ENCODE peak calls at places on chromosomes 4 and X, in five cellular contexts. C, Z, K, H and E are unnamed samples.

GRCh38 chr4:40280586-40280985 is 54.5 kb upstream of the CHRNA9 start:
- DNase-seq in C (no peak), Z (no peak), K (no peak), H (no peak), E (no peak)

GRCh38 chr4:158094413-158095110 is 78.3 kb downstream of the GASK1B start:
- DNase-seq in C (no peak), Z (no peak), K (peak; percentile 93), H (no peak), E (no peak)

GRCh38 chr4:141635726-141636076 is 682 bp upstream of the IL15 start:
- DNase-seq in C (no peak), Z (no peak), K (no peak), H (no peak), E (no peak)

GRCh38 chr4:3741217-3742011 is 24.8 kb upstream of the ADRA2C start:
- DNase-seq in C (no peak), Z (no peak), K (no peak), H (no peak), E (no peak)

GRCh38 chr4:90099795-90100194 is 27.4 kb upstream of the CCSER1 start:
- DNase-seq in C (no peak), Z (no peak), K (peak; percentile 70), H (no peak), E (no peak)

GRCh38 chr4:103099691-103100392 is at the start of gene BDH2:
- DNase-seq in C (peak; percentile 39), Z (peak; percentile 96), K (peak; percentile 96), H (peak; percentile 11), E (peak; percentile 73)

GRCh38 chr4:385934-386707 is 48.5 kb downstream of the ZNF141 start:
- DNase-seq in C (no peak), Z (no peak), K (no peak), H (no peak), E (no peak)

GRCh38 chr4:8539661-8540060 is 40.5 kb upstream of the GPR78 start:
- DNase-seq in C (no peak), Z (no peak), K (no peak), H (no peak), E (no peak)

GRCh38 chrX:12843668-12844279 is 23.1 kb upstream of the TLR7 start:
- DNase-seq in C (no peak), Z (no peak), K (no peak), H (no peak), E (no peak)

GRCh38 chr4:12545845-12546244 is 938.3 kb downstream of the RAB28 start:
- DNase-seq in C (no peak), Z (no peak), K (no peak), H (no peak), E (no peak)

GRCh38 chrX:136577562-136577961 is 45.5 kb downstream of the VGLL1 start:
- DNase-seq in C (peak; percentile 40), Z (peak; percentile 46), K (peak; percentile 39), H (peak; percentile 38), E (peak; percentile 41)

GRCh38 chr4:165439344-165439743 is 60.5 kb downstream of the CPE start:
- DNase-seq in C (no peak), Z (no peak), K (no peak), H (no peak), E (no peak)

GRCh38 chr4:17811078-17811603 is 362 bp downstream of the NCAPG start:
- DNase-seq in C (peak; percentile 27), Z (no peak), K (peak; percentile 12), H (no peak), E (peak; percentile 41)

GRCh38 chrX:17654116-17654515 is 83.2 kb upstream of the SCML1 start:
- DNase-seq in C (no peak), Z (no peak), K (no peak), H (peak; percentile 17), E (no peak)

GRCh38 chr4:123444298-123444731 is 47.7 kb downstream of the SPRY1 start:
- DNase-seq in C (peak; percentile 59), Z (peak; percentile 55), K (no peak), H (no peak), E (peak; percentile 63)

GRCh38 chrX:49287665-49288064 is 15.8 kb upstream of the GAGE10 start:
- DNase-seq in C (no peak), Z (no peak), K (no peak), H (no peak), E (no peak)

GRCh38 chr4:101527186-101527585 is 179.9 kb upstream of the PPP3CA start:
- DNase-seq in C (no peak), Z (no peak), K (peak; percentile 33), H (peak; percentile 7), E (no peak)

GRCh38 chrX:108795240-108795639 is 58.9 kb upstream of the IRS4 start:
- DNase-seq in C (no peak), Z (no peak), K (no peak), H (no peak), E (no peak)

GRCh38 chr4:144507309-144508101 is 138.5 kb upstream of the HHIP start:
- DNase-seq in C (no peak), Z (no peak), K (peak; percentile 13), H (no peak), E (no peak)

GRCh38 chr4:118920247-118920646 is 31.6 kb downstream of the SYNPO2 start:
- DNase-seq in C (no peak), Z (no peak), K (no peak), H (no peak), E (no peak)

GRCh38 chr4:139691-140090 is 15.4 kb downstream of the ZNF718 start:
- DNase-seq in C (no peak), Z (no peak), K (no peak), H (no peak), E (no peak)

GRCh38 chrX:110131031-110131430 is 128.1 kb downstream of the TMEM164 start:
- DNase-seq in C (no peak), Z (no peak), K (no peak), H (no peak), E (no peak)

GRCh38 chr4:145755802-145756201 is 75.9 kb downstream of the C4orf51 start:
- DNase-seq in C (no peak), Z (no peak), K (no peak), H (no peak), E (no peak)

GRCh38 chr4:73533515-73534422 is 52.2 kb downstream of the AFM start:
- DNase-seq in C (no peak), Z (no peak), K (no peak), H (no peak), E (peak; percentile 24)

GRCh38 chr4:17494258-17494657 is 17.6 kb downstream of the QDPR start:
- DNase-seq in C (no peak), Z (no peak), K (peak; percentile 69), H (no peak), E (no peak)

GRCh38 chr4:115906428-115906827 is 793.0 kb upstream of the NDST4 start:
- DNase-seq in C (no peak), Z (no peak), K (no peak), H (no peak), E (no peak)

GRCh38 chr4:138894688-138895087 is 120.9 kb upstream of the NOCT start:
- DNase-seq in C (no peak), Z (no peak), K (peak; percentile 93), H (no peak), E (no peak)

GRCh38 chrX:113644426-113644825 is 803.8 kb upstream of the AMOT start:
- DNase-seq in C (no peak), Z (no peak), K (peak; percentile 0), H (no peak), E (no peak)

GRCh38 chrX:68684291-68684918 is 36.9 kb downstream of the STARD8 start:
- DNase-seq in C (peak; percentile 43), Z (no peak), K (no peak), H (no peak), E (no peak)

GRCh38 chr4:56505269-56506109 is at the start of gene ARL9:
- DNase-seq in C (peak; percentile 43), Z (no peak), K (peak; percentile 35), H (peak; percentile 48), E (peak; percentile 54)

GRCh38 chrX:151396042-151396826 is 772 bp upstream of the VMA21 start:
- DNase-seq in C (no peak), Z (no peak), K (peak; percentile 59), H (no peak), E (no peak)

GRCh38 chr4:72531768-72532290 is 37.2 kb downstream of the ADAMTS3 start:
- DNase-seq in C (no peak), Z (no peak), K (no peak), H (no peak), E (no peak)

GRCh38 chr4:155948541-155948940 is 5.1 kb downstream of the CTSO start:
- DNase-seq in C (no peak), Z (no peak), K (no peak), H (no peak), E (no peak)

GRCh38 chrX:113514906-113515305 is 674.3 kb upstream of the AMOT start:
- DNase-seq in C (no peak), Z (no peak), K (no peak), H (no peak), E (no peak)

GRCh38 chr4:123750044-123750443 is 353.4 kb downstream of the SPRY1 start:
- DNase-seq in C (no peak), Z (peak; percentile 97), K (no peak), H (no peak), E (no peak)

GRCh38 chrX:69163936-69164741 is 1.1 kb downstream of the PJA1 start:
- DNase-seq in C (peak; percentile 44), Z (peak; percentile 59), K (no peak), H (peak; percentile 36), E (peak; percentile 39)

GRCh38 chr4:26199566-26199965 is 121.2 kb upstream of the RBPJ start:
- DNase-seq in C (no peak), Z (no peak), K (no peak), H (no peak), E (no peak)

GRCh38 chrX:15737957-15738685 is at the start of gene CA5B:
- DNase-seq in C (peak; percentile 96), Z (peak; percentile 93), K (peak; percentile 84), H (peak; percentile 93), E (peak; percentile 100)

GRCh38 chr4:2334826-2335728 is 73.2 kb upstream of the MXD4 start:
- DNase-seq in C (no peak), Z (no peak), K (no peak), H (no peak), E (peak; percentile 15)